ENCODE peak calls at places on chromosome 13, in four cellular contexts. M is tibial nerve, I is astrocyte, O is GM23338. S is an unnamed sample. For H3K4me1, the result is how much of the 10 kb centered on the place peaks cover.

GRCh38 chr13:98527526-98527925 is 49.4 kb downstream of the STK24 start:
- DNase-seq in M (no peak), I (no peak), O (no peak), S (no peak)

GRCh38 chr13:113839536-113840204 is 24.2 kb downstream of the GAS6 start:
- DNase-seq in M (no peak), I (no peak), O (no peak), S (no peak)

GRCh38 chr13:73433893-73434292 is 375.1 kb downstream of the KLF5 start:
- DNase-seq in M (no peak), I (no peak), O (no peak), S (peak)

GRCh38 chr13:90830782-90831181 is 516.7 kb upstream of the MIR17HG start:
- DNase-seq in M (no peak), I (no peak), O (no peak), S (no peak)

GRCh38 chr13:48220592-48221300 is 12.3 kb upstream of the ITM2B start:
- DNase-seq in M (no peak), I (no peak), O (no peak), S (no peak)

GRCh38 chr13:64488731-64489130 is 2741.4 kb downstream of the PCDH9 start:
- DNase-seq in M (no peak), I (peak), O (no peak), S (no peak)

GRCh38 chr13:40479196-40479845 is 187.1 kb downstream of the FOXO1 start:
- DNase-seq in M (no peak), I (no peak), O (no peak), S (no peak)

GRCh38 chr13:79079351-79079839 is 326.7 kb downstream of the RBM26 start:
- DNase-seq in M (no peak), I (no peak), O (peak), S (peak)

GRCh38 chr13:40440990-40441820 is 225.2 kb downstream of the FOXO1 start:
- DNase-seq in M (peak), I (peak), O (no peak), S (no peak)

GRCh38 chr13:74288361-74288911 is 154.2 kb upstream of the KLF12 start:
- DNase-seq in M (no peak), I (peak), O (peak), S (peak)

GRCh38 chr13:25778808-25779207 is 273.0 kb downstream of the SHISA2 start:
- DNase-seq in M (no peak), I (no peak), O (no peak), S (no peak)

GRCh38 chr13:113998781-113999617 is 25.1 kb upstream of the C13orf46 start:
- DNase-seq in M (no peak), I (no peak), O (no peak), S (no peak)

GRCh38 chr13:110799246-110800236 is 86.0 kb downstream of the ING1 start:
- DNase-seq in M (peak), I (peak), O (no peak), S (no peak)

GRCh38 chr13:57128909-57129308 is 11.8 kb upstream of the PRR20A start:
- DNase-seq in M (no peak), I (no peak), O (peak), S (no peak)
- TF ChIP-seq CTCF in M (no peak), I (no peak), O (peak), S (no peak)

GRCh38 chr13:108006619-108007018 is 208.7 kb downstream of the LIG4 start:
- DNase-seq in M (no peak), I (no peak), O (peak), S (no peak)
- H3K4me1 ChIP-seq in M (under half), I (under half), O (under half), S (under half)

GRCh38 chr13:20209937-20210336 is 17.2 kb upstream of the GJB2 start:
- DNase-seq in M (no peak), I (no peak), O (no peak), S (no peak)
- H3K27ac ChIP-seq in M (no peak), I (no peak), O (no peak), S (no peak)

GRCh38 chr13:32212420-32212819 is 102.7 kb downstream of the ZAR1L start:
- DNase-seq in M (no peak), I (peak), O (no peak), S (no peak)

GRCh38 chr13:32211788-32212187 is 103.4 kb downstream of the ZAR1L start:
- DNase-seq in M (no peak), I (peak), O (no peak), S (no peak)

GRCh38 chr13:32210081-32210480 is 105.1 kb downstream of the ZAR1L start:
- DNase-seq in M (no peak), I (no peak), O (no peak), S (no peak)

GRCh38 chr13:32208860-32209259 is 106.3 kb downstream of the ZAR1L start:
- DNase-seq in M (no peak), I (no peak), O (no peak), S (no peak)

GRCh38 chr13:32209670-32210069 is 105.5 kb downstream of the ZAR1L start:
- DNase-seq in M (no peak), I (no peak), O (no peak), S (no peak)
- TF ChIP-seq CTCF in M (no peak), I (no peak), O (no peak), S (no peak)